ENCODE peak calls at places on chromosomes 3 and 15, in five cellular contexts. One of them, this sample, is unnamed.

GRCh38 chr3:185878920-185879319 is 54.1 kb upstream of the IGF2BP2 start:
- DNase-seq in AG04450: no peak
- DNase-seq in tibial artery: no peak
- DNase-seq in Panc1: no peak
- DNase-seq in CD8-positive, alpha-beta T cell: no peak
- DNase-seq in this sample: no peak

GRCh38 chr3:143040264-143040879 is 39.0 kb downstream of the U2SURP start:
- DNase-seq in Panc1: no peak
- DNase-seq in CD8-positive, alpha-beta T cell: no peak
- DNase-seq in tibial artery: no peak
- DNase-seq in AG04450: no peak
- DNase-seq in this sample: no peak

GRCh38 chr15:65305144-65305758 is 774 bp downstream of the RNU5B-1 start:
- DNase-seq in Panc1: no peak
- DNase-seq in CD8-positive, alpha-beta T cell: no peak
- DNase-seq in AG04450: no peak
- DNase-seq in tibial artery: no peak
- DNase-seq in this sample: no peak

GRCh38 chr15:60682615-60683014 is 203.7 kb upstream of the ICE2 start:
- DNase-seq in tibial artery: no peak
- DNase-seq in CD8-positive, alpha-beta T cell: no peak
- DNase-seq in Panc1: no peak
- DNase-seq in AG04450: no peak
- DNase-seq in this sample: no peak

GRCh38 chr3:39193391-39193790 is 996 bp upstream of the XIRP1 start:
- DNase-seq in Panc1: no peak
- DNase-seq in tibial artery: no peak
- DNase-seq in AG04450: no peak
- DNase-seq in CD8-positive, alpha-beta T cell: no peak
- DNase-seq in this sample: no peak

GRCh38 chr15:101528108-101528916 is 38.8 kb upstream of the PCSK6 start:
- DNase-seq in CD8-positive, alpha-beta T cell: no peak
- DNase-seq in Panc1: no peak
- DNase-seq in AG04450: no peak
- DNase-seq in tibial artery: peak
- DNase-seq in this sample: no peak

GRCh38 chr15:80641384-80641783 is 53.7 kb upstream of the ABHD17C start:
- DNase-seq in AG04450: no peak
- DNase-seq in CD8-positive, alpha-beta T cell: no peak
- DNase-seq in Panc1: no peak
- DNase-seq in tibial artery: no peak
- DNase-seq in this sample: peak

GRCh38 chr15:83694030-83694429 is 40.1 kb downstream of the ADAMTSL3 start:
- DNase-seq in AG04450: no peak
- DNase-seq in CD8-positive, alpha-beta T cell: no peak
- DNase-seq in Panc1: no peak
- DNase-seq in tibial artery: no peak
- DNase-seq in this sample: no peak

GRCh38 chr15:92808611-92809063 is 91.5 kb upstream of the CHD2 start:
- DNase-seq in tibial artery: peak
- DNase-seq in Panc1: no peak
- DNase-seq in AG04450: no peak
- DNase-seq in CD8-positive, alpha-beta T cell: no peak
- DNase-seq in this sample: no peak

GRCh38 chr3:40152482-40153133 is 156.9 kb upstream of the EIF1B start:
- DNase-seq in tibial artery: no peak
- DNase-seq in CD8-positive, alpha-beta T cell: no peak
- DNase-seq in Panc1: no peak
- DNase-seq in AG04450: no peak
- DNase-seq in this sample: no peak

GRCh38 chr3:26118165-26118564 is 328.3 kb downstream of the OXSM start:
- DNase-seq in CD8-positive, alpha-beta T cell: no peak
- DNase-seq in tibial artery: no peak
- DNase-seq in AG04450: no peak
- DNase-seq in Panc1: no peak
- DNase-seq in this sample: no peak

GRCh38 chr3:149703474-149703873 is 45.6 kb upstream of the WWTR1 start:
- DNase-seq in AG04450: no peak
- DNase-seq in CD8-positive, alpha-beta T cell: no peak
- DNase-seq in tibial artery: peak
- DNase-seq in Panc1: no peak
- DNase-seq in this sample: peak

GRCh38 chr3:129182390-129183180 is 1.1 kb downstream of the CNBP start:
- DNase-seq in AG04450: no peak
- DNase-seq in tibial artery: no peak
- DNase-seq in Panc1: no peak
- DNase-seq in CD8-positive, alpha-beta T cell: no peak
- DNase-seq in this sample: no peak

GRCh38 chr3:120177151-120177550 is 82.9 kb upstream of the GSK3B start:
- DNase-seq in Panc1: no peak
- DNase-seq in AG04450: peak
- DNase-seq in tibial artery: no peak
- DNase-seq in CD8-positive, alpha-beta T cell: no peak
- DNase-seq in this sample: peak

GRCh38 chr3:119147494-119147893 is 1.5 kb downstream of the TEX55 start:
- DNase-seq in CD8-positive, alpha-beta T cell: no peak
- DNase-seq in tibial artery: no peak
- DNase-seq in AG04450: no peak
- DNase-seq in Panc1: no peak
- DNase-seq in this sample: no peak

GRCh38 chr3:71987089-71987735 is 202.3 kb upstream of the PROK2 start:
- DNase-seq in CD8-positive, alpha-beta T cell: no peak
- DNase-seq in Panc1: no peak
- DNase-seq in tibial artery: no peak
- DNase-seq in AG04450: no peak
- DNase-seq in this sample: no peak

GRCh38 chr15:98754283-98755022 is 106.1 kb downstream of the IGF1R start:
- DNase-seq in Panc1: peak
- DNase-seq in CD8-positive, alpha-beta T cell: no peak
- DNase-seq in AG04450: no peak
- DNase-seq in tibial artery: no peak
- DNase-seq in this sample: no peak

GRCh38 chr15:64275934-64276333 is 80.0 kb downstream of the CSNK1G1 start:
- DNase-seq in CD8-positive, alpha-beta T cell: no peak
- DNase-seq in tibial artery: no peak
- DNase-seq in Panc1: no peak
- DNase-seq in AG04450: no peak
- DNase-seq in this sample: no peak

GRCh38 chr3:133301194-133301593 is 98.7 kb upstream of the BFSP2 start:
- DNase-seq in AG04450: peak
- DNase-seq in tibial artery: no peak
- DNase-seq in Panc1: no peak
- DNase-seq in CD8-positive, alpha-beta T cell: no peak
- DNase-seq in this sample: peak

GRCh38 chr15:83714888-83715287 is 61.0 kb downstream of the ADAMTSL3 start:
- DNase-seq in CD8-positive, alpha-beta T cell: no peak
- DNase-seq in Panc1: no peak
- DNase-seq in AG04450: no peak
- DNase-seq in tibial artery: no peak
- DNase-seq in this sample: no peak

GRCh38 chr3:142963266-142964149 is at the start of gene PAQR9:
- DNase-seq in CD8-positive, alpha-beta T cell: no peak
- DNase-seq in AG04450: no peak
- DNase-seq in Panc1: no peak
- DNase-seq in tibial artery: no peak
- DNase-seq in this sample: no peak

GRCh38 chr15:75891895-75892294 is 11.8 kb upstream of the FBXO22 start:
- DNase-seq in Panc1: no peak
- DNase-seq in tibial artery: no peak
- DNase-seq in CD8-positive, alpha-beta T cell: no peak
- DNase-seq in AG04450: peak
- DNase-seq in this sample: peak

GRCh38 chr3:69180869-69181591 is 58.6 kb upstream of the LMOD3 start:
- DNase-seq in CD8-positive, alpha-beta T cell: no peak
- DNase-seq in tibial artery: no peak
- DNase-seq in AG04450: no peak
- DNase-seq in Panc1: no peak
- DNase-seq in this sample: no peak

GRCh38 chr15:89088605-89089315 is 504 bp downstream of the ABHD2 start:
- DNase-seq in CD8-positive, alpha-beta T cell: no peak
- DNase-seq in Panc1: no peak
- DNase-seq in tibial artery: peak
- DNase-seq in AG04450: no peak
- DNase-seq in this sample: no peak

GRCh38 chr15:58148633-58149032 is 10.5 kb downstream of the AQP9 start:
- DNase-seq in tibial artery: no peak
- DNase-seq in AG04450: no peak
- DNase-seq in CD8-positive, alpha-beta T cell: no peak
- DNase-seq in Panc1: no peak
- DNase-seq in this sample: no peak

GRCh38 chr3:16761576-16761975 is 123.2 kb upstream of the PLCL2 start:
- DNase-seq in Panc1: no peak
- DNase-seq in tibial artery: no peak
- DNase-seq in AG04450: no peak
- DNase-seq in CD8-positive, alpha-beta T cell: no peak
- DNase-seq in this sample: no peak

GRCh38 chr15:76974456-76975083 is 20.4 kb upstream of the PSTPIP1 start:
- DNase-seq in CD8-positive, alpha-beta T cell: no peak
- DNase-seq in Panc1: no peak
- DNase-seq in tibial artery: no peak
- DNase-seq in AG04450: no peak
- DNase-seq in this sample: no peak

GRCh38 chr3:86793786-86794185 is 197.2 kb downstream of the VGLL3 start:
- DNase-seq in CD8-positive, alpha-beta T cell: no peak
- DNase-seq in tibial artery: no peak
- DNase-seq in AG04450: peak
- DNase-seq in Panc1: peak
- DNase-seq in this sample: peak

GRCh38 chr3:117628896-117629295 is 919.3 kb downstream of the TUSC7 start:
- DNase-seq in AG04450: peak
- DNase-seq in tibial artery: no peak
- DNase-seq in CD8-positive, alpha-beta T cell: no peak
- DNase-seq in Panc1: no peak
- DNase-seq in this sample: peak

GRCh38 chr3:97821810-97822775 is at the start of gene CRYBG3:
- DNase-seq in tibial artery: peak
- DNase-seq in CD8-positive, alpha-beta T cell: peak
- DNase-seq in AG04450: peak
- DNase-seq in Panc1: peak
- DNase-seq in this sample: peak
- TF ChIP-seq CTCF in tibial artery: no peak
- TF ChIP-seq CTCF in CD8-positive, alpha-beta T cell: no peak
- TF ChIP-seq CTCF in AG04450: peak
- TF ChIP-seq CTCF in Panc1: peak
- TF ChIP-seq CTCF in this sample: peak

DNA sequence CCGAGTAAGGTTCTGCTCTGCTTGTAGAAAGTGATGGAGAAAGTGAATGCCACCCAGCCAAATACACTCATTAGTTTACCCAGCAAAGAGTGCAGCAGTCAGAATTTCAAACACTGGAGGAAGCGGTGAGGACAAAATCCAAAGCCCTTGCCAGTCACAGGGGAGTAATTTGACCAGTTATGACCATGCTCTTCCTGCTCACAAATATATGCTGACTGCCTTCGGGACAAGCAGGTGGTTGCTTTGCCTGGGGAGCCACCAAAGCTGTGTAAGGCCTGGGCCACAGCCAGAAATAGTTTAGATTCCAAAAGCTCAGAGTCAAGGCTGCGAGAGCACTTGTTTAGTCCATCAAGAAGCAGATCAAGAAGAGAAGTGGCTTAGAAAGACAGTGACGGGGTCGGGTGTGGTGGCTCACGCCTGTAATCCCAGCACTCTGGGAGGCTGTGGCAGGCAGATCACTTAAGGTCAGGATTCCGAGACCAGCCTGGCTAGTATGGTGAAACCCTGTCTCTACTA is 51.0 kb upstream of the ATP13A3 start:
- DNase-seq in Panc1: peak
- DNase-seq in CD8-positive, alpha-beta T cell: no peak
- DNase-seq in AG04450: no peak
- DNase-seq in tibial artery: no peak
- DNase-seq in this sample: peak
- H3K4me3 ChIP-seq in Panc1: no peak
- H3K4me3 ChIP-seq in CD8-positive, alpha-beta T cell: no peak
- H3K4me3 ChIP-seq in AG04450: no peak
- H3K4me3 ChIP-seq in tibial artery: no peak
- H3K4me3 ChIP-seq in this sample: no peak

DNA sequence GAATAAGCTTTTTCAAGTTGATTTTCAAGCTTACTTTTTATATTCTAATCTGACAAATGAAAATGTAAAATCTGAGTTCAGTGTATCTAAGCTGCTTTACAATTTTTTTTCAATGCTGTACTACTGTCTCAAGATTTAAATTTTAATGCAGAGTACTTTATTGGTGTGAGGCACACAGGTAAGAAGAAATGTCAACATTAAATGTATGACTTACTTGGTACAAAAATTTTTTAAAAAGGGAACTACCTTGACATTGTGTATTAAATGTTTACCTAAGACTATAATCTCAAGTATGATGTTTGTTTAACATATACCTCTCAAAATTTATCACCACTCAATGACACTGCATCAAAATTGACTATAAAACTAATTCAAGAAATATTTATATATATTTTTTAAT is 62.7 kb downstream of the NECTIN3 start:
- DNase-seq in AG04450: no peak
- DNase-seq in tibial artery: no peak
- DNase-seq in CD8-positive, alpha-beta T cell: no peak
- DNase-seq in Panc1: no peak
- DNase-seq in this sample: no peak
- TF ChIP-seq CTCF in AG04450: no peak
- TF ChIP-seq CTCF in tibial artery: no peak
- TF ChIP-seq CTCF in CD8-positive, alpha-beta T cell: no peak
- TF ChIP-seq CTCF in Panc1: no peak
- TF ChIP-seq CTCF in this sample: no peak

GRCh38 chr3:177735441-177735840 is 538.2 kb upstream of the TBL1XR1 start:
- DNase-seq in AG04450: no peak
- DNase-seq in Panc1: no peak
- DNase-seq in tibial artery: no peak
- DNase-seq in CD8-positive, alpha-beta T cell: no peak
- DNase-seq in this sample: no peak
- H3K4me3 ChIP-seq in AG04450: no peak
- H3K4me3 ChIP-seq in Panc1: no peak
- H3K4me3 ChIP-seq in tibial artery: no peak
- H3K4me3 ChIP-seq in CD8-positive, alpha-beta T cell: no peak
- H3K4me3 ChIP-seq in this sample: no peak

GRCh38 chr15:90893175-90894090 is 9.1 kb downstream of the FES start:
- DNase-seq in Panc1: no peak
- DNase-seq in AG04450: no peak
- DNase-seq in CD8-positive, alpha-beta T cell: no peak
- DNase-seq in tibial artery: no peak
- DNase-seq in this sample: no peak
- TF ChIP-seq CTCF in Panc1: peak
- TF ChIP-seq CTCF in AG04450: peak
- TF ChIP-seq CTCF in CD8-positive, alpha-beta T cell: no peak
- TF ChIP-seq CTCF in tibial artery: no peak
- TF ChIP-seq CTCF in this sample: peak

GRCh38 chr3:50570508-50571279 is 1.4 kb downstream of the HEMK1 start:
- DNase-seq in tibial artery: no peak
- DNase-seq in CD8-positive, alpha-beta T cell: no peak
- DNase-seq in AG04450: no peak
- DNase-seq in Panc1: no peak
- DNase-seq in this sample: no peak
- H3K4me3 ChIP-seq in tibial artery: peak
- H3K4me3 ChIP-seq in CD8-positive, alpha-beta T cell: no peak
- H3K4me3 ChIP-seq in AG04450: peak
- H3K4me3 ChIP-seq in Panc1: no peak
- H3K4me3 ChIP-seq in this sample: peak

This sample was measured in HFF-Myc.